ENCODE peak calls at places on chromosomes 2 and 18, in four cellular contexts. U is pancreas, Z is upper lobe of right lung, N is HCT116. X is an unnamed sample.

GRCh38 chr2:70607121-70607551 is 53.5 kb upstream of the TGFA start:
- DNase-seq in U (no peak), Z (no peak), N (no peak), X (no peak)

GRCh38 chr2:71070294-71071025 is 2.0 kb downstream of the NAGK start:
- DNase-seq in U (peak), Z (no peak), N (peak), X (peak)

GRCh38 chr2:101999122-101999789 is 7.5 kb downstream of the IL1R2 start:
- DNase-seq in U (peak), Z (no peak), N (no peak), X (no peak)

GRCh38 chr2:1979101-1979500 is 234.8 kb upstream of the PXDN start:
- DNase-seq in U (no peak), Z (no peak), N (no peak), X (peak)

GRCh38 chr2:166344286-166345113 is 31.2 kb downstream of the SCN9A start:
- DNase-seq in U (no peak), Z (no peak), N (no peak), X (no peak)

GRCh38 chr2:178093471-178093870 is 18.8 kb upstream of the RBM45 start:
- DNase-seq in U (no peak), Z (no peak), N (no peak), X (no peak)

GRCh38 chr2:186903183-186903582 is 54.2 kb upstream of the ZSWIM2 start:
- DNase-seq in U (no peak), Z (no peak), N (no peak), X (no peak)

GRCh38 chr18:56019908-56020307 is 431.9 kb upstream of the TCF4 start:
- DNase-seq in U (no peak), Z (no peak), N (no peak), X (no peak)

GRCh38 chr2:79040967-79041582 is 15.6 kb downstream of the REG3G start:
- DNase-seq in U (peak), Z (no peak), N (no peak), X (no peak)

GRCh38 chr2:20378891-20379519 is 28.4 kb upstream of the PUM2 start:
- DNase-seq in U (peak), Z (peak), N (peak), X (peak)

GRCh38 chr2:18209934-18210639 is 331.6 kb downstream of the KCNS3 start:
- DNase-seq in U (no peak), Z (no peak), N (no peak), X (no peak)

GRCh38 chr18:54776282-54776977 is 51.8 kb upstream of the RAB27B start:
- DNase-seq in U (no peak), Z (no peak), N (peak), X (no peak)

GRCh38 chr2:176626796-176627195 is 357.6 kb downstream of the MTX2 start:
- DNase-seq in U (no peak), Z (no peak), N (no peak), X (no peak)

GRCh38 chr2:27218614-27219013 is 1.4 kb downstream of the CAD start:
- DNase-seq in U (no peak), Z (no peak), N (no peak), X (peak)

GRCh38 chr2:113116100-113116958 is 11.1 kb upstream of the IL1RN start:
- DNase-seq in U (no peak), Z (no peak), N (no peak), X (no peak)

GRCh38 chr2:8133331-8133730 is 548.5 kb upstream of the ID2 start:
- DNase-seq in U (no peak), Z (no peak), N (no peak), X (no peak)

GRCh38 chr2:100818003-100818605 is 1.8 kb upstream of the NPAS2 start:
- DNase-seq in U (no peak), Z (no peak), N (peak), X (no peak)

GRCh38 chr2:106561356-106561755 is 74.2 kb downstream of the CD8B2 start:
- DNase-seq in U (no peak), Z (no peak), N (no peak), X (peak)

GRCh38 chr18:38552729-38553411 is 987.3 kb upstream of the CELF4 start:
- DNase-seq in U (no peak), Z (no peak), N (no peak), X (no peak)

GRCh38 chr18:75173125-75173432 is 35.9 kb downstream of the PTGR3 start:
- DNase-seq in U (no peak), Z (no peak), N (no peak), X (no peak)
- TF ChIP-seq CTCF in U (no peak), Z (no peak), N (peak), X (no peak)

DNA sequence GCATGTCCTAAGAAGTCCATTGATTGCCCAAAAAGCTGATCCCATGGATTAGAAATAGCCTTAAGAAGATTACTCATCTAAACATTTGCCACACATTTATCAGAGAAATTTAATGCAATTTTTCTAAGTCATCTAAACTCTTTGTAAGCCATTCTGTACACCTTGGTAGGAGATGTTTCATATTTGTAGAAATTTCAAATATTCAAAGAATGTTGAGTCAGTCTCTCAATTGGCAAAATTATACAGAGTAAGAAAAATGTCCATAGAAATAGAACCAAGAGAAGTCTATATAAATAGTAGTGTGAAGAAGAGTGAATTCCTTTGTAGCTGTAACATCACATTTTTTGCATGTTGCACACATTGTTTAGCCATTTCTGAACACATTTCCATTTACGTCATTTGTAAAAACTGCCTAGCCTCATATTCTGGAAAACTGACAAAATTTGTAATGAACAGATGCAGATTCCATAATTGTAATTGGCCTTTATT is 128.6 kb downstream of the MSTN start:
- DNase-seq in U (no peak), Z (no peak), N (no peak), X (no peak)
- H3K27ac ChIP-seq in U (no peak), Z (no peak), N (no peak), X (no peak)

GRCh38 chr2:9843229-9844035 is at the start of gene TAF1B:
- DNase-seq in U (peak), Z (peak), N (peak), X (peak)
- TF ChIP-seq CTCF in U (no peak), Z (peak), N (peak), X (no peak)

DNA sequence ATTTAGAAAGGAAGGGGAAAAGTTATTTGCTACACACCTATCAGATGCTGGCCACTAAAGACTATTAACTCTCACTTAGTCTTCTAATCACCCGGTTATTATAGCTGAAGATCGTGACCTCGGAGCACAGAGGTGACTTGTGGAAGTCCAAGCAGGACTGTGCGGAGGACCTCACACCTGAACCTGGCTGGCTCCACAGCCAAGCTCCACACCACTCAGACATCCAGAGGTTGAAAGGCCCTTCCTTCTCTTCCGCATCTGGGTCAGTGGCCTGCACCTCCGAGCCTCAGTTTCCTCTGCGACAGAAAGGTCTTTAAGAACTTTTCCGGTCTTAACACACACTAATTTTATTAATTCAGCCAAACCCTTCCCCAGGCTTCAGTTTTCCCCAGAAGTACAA is 57.9 kb downstream of the TNS1 start:
- DNase-seq in U (peak), Z (peak), N (no peak), X (peak)
- H3K27ac ChIP-seq in U (no peak), Z (no peak), N (no peak), X (peak)

GRCh38 chr2:236558999-236559978 is 10.3 kb upstream of the ACKR3 start:
- DNase-seq in U (no peak), Z (no peak), N (no peak), X (no peak)
- TF ChIP-seq CTCF in U (no peak), Z (no peak), N (no peak), X (no peak)

GRCh38 chr2:96558061-96558460 is 21.5 kb downstream of the ARID5A start:
- DNase-seq in U (no peak), Z (no peak), N (no peak), X (no peak)

GRCh38 chr2:96555146-96555610 is 18.6 kb downstream of the ARID5A start:
- DNase-seq in U (no peak), Z (no peak), N (no peak), X (no peak)

GRCh38 chr2:96553176-96553956 is 16.8 kb downstream of the ARID5A start:
- DNase-seq in U (no peak), Z (no peak), N (no peak), X (no peak)

GRCh38 chr2:96554293-96555145 is 18.0 kb downstream of the ARID5A start:
- DNase-seq in U (peak), Z (peak), N (peak), X (peak)

DNA sequence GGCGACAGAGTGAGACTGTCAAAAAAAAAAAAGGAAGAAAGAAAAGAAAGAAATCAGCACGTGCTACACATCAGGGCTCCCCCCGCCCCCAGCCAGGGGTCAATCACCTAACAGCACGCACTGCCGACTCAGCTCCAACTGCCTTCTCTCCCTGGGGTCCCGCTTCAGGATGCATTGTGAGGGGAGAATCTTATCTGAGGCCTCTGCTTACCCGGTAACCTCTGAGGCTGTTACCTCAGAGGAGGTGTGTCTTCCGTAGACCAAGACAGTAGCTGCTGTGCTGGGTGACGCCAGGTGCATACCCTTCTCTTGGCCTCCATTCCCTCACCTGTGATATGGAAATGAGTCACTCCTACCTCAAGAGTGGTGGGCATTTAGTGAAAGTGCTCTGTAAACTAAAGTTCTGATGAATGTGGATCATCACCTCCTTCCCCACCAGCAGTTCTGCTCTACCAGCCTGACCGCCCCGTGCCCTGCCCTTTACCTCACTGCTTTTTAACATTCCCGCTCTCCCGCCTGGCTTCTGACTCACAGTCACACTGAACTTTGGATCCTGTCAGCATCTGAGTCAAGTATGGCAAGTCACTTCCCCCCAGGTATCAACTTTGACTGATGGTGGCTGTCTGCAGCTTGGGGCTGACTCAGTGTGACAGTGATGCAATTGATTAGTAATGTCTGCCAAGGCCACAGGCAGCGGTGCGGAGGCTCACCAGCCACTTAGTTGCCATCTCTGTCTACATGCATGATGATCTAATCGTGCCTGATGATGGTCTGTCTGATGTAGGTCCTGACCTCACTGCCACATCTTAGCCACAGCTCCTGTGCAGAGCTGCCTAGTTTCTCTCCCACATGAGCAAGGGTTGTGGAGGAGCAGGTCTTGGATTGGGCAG is 20.1 kb downstream of the ARID5A start:
- DNase-seq in U (no peak), Z (no peak), N (peak), X (no peak)
- H3K27ac ChIP-seq in U (no peak), Z (no peak), N (peak), X (no peak)

DNA sequence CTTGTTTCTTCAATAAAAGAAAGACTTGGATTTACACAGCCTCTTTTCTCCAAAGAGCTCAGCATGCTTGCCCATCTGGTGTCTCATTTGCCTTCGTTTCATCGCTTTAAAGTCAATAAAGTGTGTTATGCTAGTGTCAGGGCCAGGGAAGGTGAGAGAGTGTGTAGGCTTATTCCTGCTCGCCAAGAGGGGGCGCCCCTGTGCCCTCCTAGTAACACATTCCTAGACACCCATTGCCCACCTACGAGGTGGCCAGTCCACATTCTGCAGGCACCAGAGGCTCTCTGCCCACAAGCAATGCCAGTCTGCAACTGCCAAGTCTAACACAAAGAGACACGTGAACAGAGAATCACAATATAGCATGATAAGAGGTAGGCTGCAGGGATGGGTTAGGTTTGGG is 39.4 kb upstream of the DAPL1 start:
- DNase-seq in U (no peak), Z (no peak), N (peak), X (no peak)
- TF ChIP-seq CTCF in U (no peak), Z (peak), N (peak), X (no peak)

DNA sequence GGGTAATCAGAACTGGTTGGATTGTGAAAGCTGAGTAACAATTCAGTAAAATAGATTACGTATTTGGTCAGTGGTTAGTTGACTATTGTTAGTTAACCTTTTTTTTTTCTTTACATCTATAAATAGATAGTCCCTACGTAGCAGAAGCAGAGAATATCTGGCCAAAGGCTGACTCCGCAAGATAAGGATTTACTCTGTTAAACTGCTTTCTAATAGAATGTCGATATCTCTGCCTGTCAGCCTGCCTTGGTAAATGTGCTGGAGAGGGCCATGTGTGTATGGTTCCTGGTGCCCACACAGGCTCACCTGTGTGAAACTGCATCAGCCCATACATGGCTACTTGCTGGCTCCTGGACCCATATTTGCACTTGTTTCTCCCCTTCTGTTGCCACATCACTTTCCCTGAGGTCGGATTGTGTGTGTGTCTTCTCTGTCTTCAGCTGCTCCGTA is 94.4 kb downstream of the CRIM1 start:
- DNase-seq in U (no peak), Z (no peak), N (no peak), X (no peak)
- H3K27ac ChIP-seq in U (no peak), Z (no peak), N (no peak), X (peak)

DNA sequence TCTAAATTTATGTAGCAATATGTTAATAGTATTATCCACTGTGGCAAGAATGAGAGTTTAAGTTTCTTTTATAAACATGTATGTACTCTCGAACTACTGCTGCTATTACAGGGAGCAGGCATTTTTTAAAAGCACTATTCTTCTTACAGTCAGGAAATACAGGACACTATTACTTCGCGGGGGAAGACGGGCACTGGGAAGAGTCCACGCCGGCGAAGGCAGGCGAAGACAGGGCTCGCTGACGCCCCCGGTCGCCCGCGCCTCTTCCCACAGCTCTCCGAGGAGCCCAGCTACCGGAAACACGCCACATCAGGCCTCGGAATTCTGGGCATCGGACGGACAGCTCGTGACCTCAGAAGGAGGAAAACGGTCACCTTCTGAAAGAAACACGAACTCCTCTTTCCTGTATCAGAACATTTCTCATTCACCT is 90.2 kb downstream of the FAM161A start:
- DNase-seq in U (peak), Z (peak), N (peak), X (peak)
- TF ChIP-seq CTCF in U (no peak), Z (peak), N (no peak), X (no peak)

X was measured in sigmoid colon.